ENCODE peak calls at places on chromosomes 12 and 14, in six cellular contexts. One of them, this sample, is unnamed.

GRCh38 chr12:87127272-87127671 is 871.1 kb upstream of the MGAT4C start:
- DNase-seq in Calu3: no peak
- DNase-seq in mesothelial cell of epicardium: no peak
- DNase-seq in hypothalamus: no peak
- DNase-seq in stimulated activated CD4-positive, alpha-beta T cell treated with anti-CD3 and anti-CD28 coated beads, Interleukin-2, amount 100 ng/mL, for 48 hours: no peak
- DNase-seq in globus pallidus: no peak
- DNase-seq in this sample: no peak

GRCh38 chr12:32290411-32290810 is 108.9 kb upstream of the FGD4 start:
- DNase-seq in hypothalamus: no peak
- DNase-seq in stimulated activated CD4-positive, alpha-beta T cell treated with anti-CD3 and anti-CD28 coated beads, Interleukin-2, amount 100 ng/mL, for 48 hours: no peak
- DNase-seq in mesothelial cell of epicardium: no peak
- DNase-seq in Calu3: no peak
- DNase-seq in globus pallidus: no peak
- DNase-seq in this sample: no peak

GRCh38 chr12:113239811-113240331 is 18.6 kb downstream of the TPCN1 start:
- DNase-seq in hypothalamus: no peak
- DNase-seq in globus pallidus: no peak
- DNase-seq in Calu3: no peak
- DNase-seq in stimulated activated CD4-positive, alpha-beta T cell treated with anti-CD3 and anti-CD28 coated beads, Interleukin-2, amount 100 ng/mL, for 48 hours: no peak
- DNase-seq in mesothelial cell of epicardium: peak
- DNase-seq in this sample: no peak

GRCh38 chr12:129613311-129613710 is 290.5 kb downstream of the TMEM132D start:
- DNase-seq in globus pallidus: no peak
- DNase-seq in stimulated activated CD4-positive, alpha-beta T cell treated with anti-CD3 and anti-CD28 coated beads, Interleukin-2, amount 100 ng/mL, for 48 hours: no peak
- DNase-seq in hypothalamus: no peak
- DNase-seq in Calu3: no peak
- DNase-seq in mesothelial cell of epicardium: no peak
- DNase-seq in this sample: no peak

GRCh38 chr12:106769546-106769945 is 4.9 kb upstream of the RIC8B start:
- DNase-seq in hypothalamus: no peak
- DNase-seq in mesothelial cell of epicardium: no peak
- DNase-seq in globus pallidus: no peak
- DNase-seq in stimulated activated CD4-positive, alpha-beta T cell treated with anti-CD3 and anti-CD28 coated beads, Interleukin-2, amount 100 ng/mL, for 48 hours: no peak
- DNase-seq in Calu3: no peak
- DNase-seq in this sample: no peak

GRCh38 chr14:31080060-31080459 is 53.9 kb upstream of the STRN3 start:
- DNase-seq in stimulated activated CD4-positive, alpha-beta T cell treated with anti-CD3 and anti-CD28 coated beads, Interleukin-2, amount 100 ng/mL, for 48 hours: no peak
- DNase-seq in globus pallidus: no peak
- DNase-seq in hypothalamus: no peak
- DNase-seq in mesothelial cell of epicardium: no peak
- DNase-seq in Calu3: no peak
- DNase-seq in this sample: no peak

GRCh38 chr12:80314741-80315140 is 129.3 kb upstream of the PTPRQ start:
- DNase-seq in globus pallidus: no peak
- DNase-seq in Calu3: no peak
- DNase-seq in stimulated activated CD4-positive, alpha-beta T cell treated with anti-CD3 and anti-CD28 coated beads, Interleukin-2, amount 100 ng/mL, for 48 hours: no peak
- DNase-seq in mesothelial cell of epicardium: no peak
- DNase-seq in hypothalamus: no peak
- DNase-seq in this sample: no peak

GRCh38 chr12:27424631-27425230 is 21.8 kb upstream of the SMCO2 start:
- DNase-seq in globus pallidus: peak
- DNase-seq in hypothalamus: peak
- DNase-seq in mesothelial cell of epicardium: no peak
- DNase-seq in stimulated activated CD4-positive, alpha-beta T cell treated with anti-CD3 and anti-CD28 coated beads, Interleukin-2, amount 100 ng/mL, for 48 hours: no peak
- DNase-seq in Calu3: peak
- DNase-seq in this sample: no peak

GRCh38 chr14:77761205-77761931 is 412 bp upstream of the SNW1 start:
- DNase-seq in Calu3: peak
- DNase-seq in globus pallidus: peak
- DNase-seq in stimulated activated CD4-positive, alpha-beta T cell treated with anti-CD3 and anti-CD28 coated beads, Interleukin-2, amount 100 ng/mL, for 48 hours: peak
- DNase-seq in mesothelial cell of epicardium: no peak
- DNase-seq in hypothalamus: peak
- DNase-seq in this sample: no peak

GRCh38 chr14:74514471-74514932 is 20.9 kb downstream of the ISCA2 start:
- DNase-seq in globus pallidus: no peak
- DNase-seq in Calu3: peak
- DNase-seq in hypothalamus: no peak
- DNase-seq in stimulated activated CD4-positive, alpha-beta T cell treated with anti-CD3 and anti-CD28 coated beads, Interleukin-2, amount 100 ng/mL, for 48 hours: no peak
- DNase-seq in mesothelial cell of epicardium: no peak
- DNase-seq in this sample: no peak

GRCh38 chr14:99242816-99243795 is 28.9 kb downstream of the BCL11B start:
- DNase-seq in globus pallidus: no peak
- DNase-seq in Calu3: no peak
- DNase-seq in mesothelial cell of epicardium: no peak
- DNase-seq in hypothalamus: no peak
- DNase-seq in stimulated activated CD4-positive, alpha-beta T cell treated with anti-CD3 and anti-CD28 coated beads, Interleukin-2, amount 100 ng/mL, for 48 hours: no peak
- DNase-seq in this sample: no peak

GRCh38 chr12:3389911-3390310 is 101.1 kb upstream of the PRMT8 start:
- DNase-seq in hypothalamus: no peak
- DNase-seq in stimulated activated CD4-positive, alpha-beta T cell treated with anti-CD3 and anti-CD28 coated beads, Interleukin-2, amount 100 ng/mL, for 48 hours: no peak
- DNase-seq in mesothelial cell of epicardium: no peak
- DNase-seq in Calu3: no peak
- DNase-seq in globus pallidus: no peak
- DNase-seq in this sample: no peak

GRCh38 chr12:14836336-14837210 is 6.8 kb downstream of the ART4 start:
- DNase-seq in globus pallidus: no peak
- DNase-seq in Calu3: peak
- DNase-seq in mesothelial cell of epicardium: no peak
- DNase-seq in stimulated activated CD4-positive, alpha-beta T cell treated with anti-CD3 and anti-CD28 coated beads, Interleukin-2, amount 100 ng/mL, for 48 hours: no peak
- DNase-seq in hypothalamus: no peak
- DNase-seq in this sample: no peak

This sample was measured in amygdala.